ENCODE peak calls at places on chromosomes 16 and 17, in five cellular contexts. One of them, this sample, is unnamed.

GRCh38 chr17:1203111-1203966 is 23.6 kb upstream of the ABR start:
- DNase-seq in heart left ventricle: peak
- DNase-seq in thoracic aorta: no peak
- DNase-seq in heart right ventricle: peak
- DNase-seq in right lobe of liver: peak
- DNase-seq in this sample: no peak

GRCh38 chr17:17186051-17186450 is 20.1 kb downstream of the PLD6 start:
- DNase-seq in right lobe of liver: no peak
- DNase-seq in heart left ventricle: no peak
- DNase-seq in thoracic aorta: no peak
- DNase-seq in heart right ventricle: no peak
- DNase-seq in this sample: no peak

GRCh38 chr16:85569039-85569614 is 44.0 kb upstream of the GSE1 start:
- DNase-seq in heart left ventricle: no peak
- DNase-seq in thoracic aorta: no peak
- DNase-seq in heart right ventricle: no peak
- DNase-seq in right lobe of liver: no peak
- DNase-seq in this sample: no peak

GRCh38 chr16:55543470-55543869 is 23.0 kb upstream of the CAPNS2 start:
- DNase-seq in thoracic aorta: no peak
- DNase-seq in heart right ventricle: no peak
- DNase-seq in right lobe of liver: no peak
- DNase-seq in heart left ventricle: no peak
- DNase-seq in this sample: no peak

GRCh38 chr16:11152205-11152604 is 103.8 kb downstream of the SOCS1 start:
- DNase-seq in right lobe of liver: no peak
- DNase-seq in heart left ventricle: no peak
- DNase-seq in thoracic aorta: no peak
- DNase-seq in heart right ventricle: no peak
- DNase-seq in this sample: peak

GRCh38 chr16:85649411-85649977 is 36.4 kb downstream of the GSE1 start:
- DNase-seq in right lobe of liver: no peak
- DNase-seq in thoracic aorta: no peak
- DNase-seq in heart right ventricle: no peak
- DNase-seq in heart left ventricle: no peak
- DNase-seq in this sample: no peak

GRCh38 chr17:37791434-37791833 is 46.6 kb upstream of the HNF1B start:
- DNase-seq in heart left ventricle: no peak
- DNase-seq in right lobe of liver: no peak
- DNase-seq in heart right ventricle: no peak
- DNase-seq in thoracic aorta: no peak
- DNase-seq in this sample: no peak

GRCh38 chr16:80803341-80804060 is 897 bp downstream of the CDYL2 start:
- DNase-seq in right lobe of liver: peak
- DNase-seq in heart right ventricle: no peak
- DNase-seq in heart left ventricle: peak
- DNase-seq in thoracic aorta: no peak
- DNase-seq in this sample: no peak

GRCh38 chr16:25922438-25922837 is 230.7 kb downstream of the HS3ST4 start:
- DNase-seq in heart right ventricle: no peak
- DNase-seq in right lobe of liver: no peak
- DNase-seq in heart left ventricle: no peak
- DNase-seq in thoracic aorta: no peak
- DNase-seq in this sample: no peak

GRCh38 chr16:29821663-29822115 is 1.4 kb downstream of the MVP start:
- DNase-seq in right lobe of liver: no peak
- DNase-seq in heart left ventricle: peak
- DNase-seq in thoracic aorta: no peak
- DNase-seq in heart right ventricle: no peak
- DNase-seq in this sample: no peak

GRCh38 chr17:77409282-77410161 is 268.8 kb downstream of the SEC14L1 start:
- DNase-seq in right lobe of liver: no peak
- DNase-seq in heart left ventricle: peak
- DNase-seq in heart right ventricle: peak
- DNase-seq in thoracic aorta: peak
- DNase-seq in this sample: no peak

GRCh38 chr16:22847100-22847499 is 33.1 kb downstream of the HS3ST2 start:
- DNase-seq in thoracic aorta: no peak
- DNase-seq in heart left ventricle: no peak
- DNase-seq in heart right ventricle: no peak
- DNase-seq in right lobe of liver: no peak
- DNase-seq in this sample: no peak

GRCh38 chr17:14341866-14342265 is 41.0 kb downstream of the HS3ST3B1 start:
- DNase-seq in heart right ventricle: no peak
- DNase-seq in right lobe of liver: no peak
- DNase-seq in thoracic aorta: no peak
- DNase-seq in heart left ventricle: no peak
- DNase-seq in this sample: no peak

GRCh38 chr16:84502075-84502474 is 2.4 kb downstream of the MEAK7 start:
- DNase-seq in heart right ventricle: no peak
- DNase-seq in right lobe of liver: no peak
- DNase-seq in thoracic aorta: no peak
- DNase-seq in heart left ventricle: no peak
- DNase-seq in this sample: no peak

GRCh38 chr16:82133798-82134197 is 36.2 kb downstream of the MPHOSPH6 start:
- DNase-seq in heart left ventricle: no peak
- DNase-seq in thoracic aorta: no peak
- DNase-seq in right lobe of liver: no peak
- DNase-seq in heart right ventricle: no peak
- DNase-seq in this sample: no peak

GRCh38 chr17:2965621-2966275 is 97.7 kb downstream of the OR1D5 start:
- DNase-seq in thoracic aorta: no peak
- DNase-seq in right lobe of liver: no peak
- DNase-seq in heart right ventricle: no peak
- DNase-seq in heart left ventricle: no peak
- DNase-seq in this sample: no peak

GRCh38 chr17:7704601-7705268 is at the start of gene EFNB3:
- DNase-seq in right lobe of liver: no peak
- DNase-seq in heart left ventricle: no peak
- DNase-seq in thoracic aorta: no peak
- DNase-seq in heart right ventricle: no peak
- DNase-seq in this sample: no peak

GRCh38 chr17:7705269-7706255 is 560 bp downstream of the EFNB3 start:
- DNase-seq in right lobe of liver: no peak
- DNase-seq in thoracic aorta: no peak
- DNase-seq in heart right ventricle: no peak
- DNase-seq in heart left ventricle: no peak
- DNase-seq in this sample: no peak

GRCh38 chr17:7701681-7702080 is 3.3 kb upstream of the EFNB3 start:
- DNase-seq in right lobe of liver: no peak
- DNase-seq in heart right ventricle: no peak
- DNase-seq in thoracic aorta: no peak
- DNase-seq in heart left ventricle: no peak
- DNase-seq in this sample: no peak

GRCh38 chr17:7702776-7703175 is 2.2 kb upstream of the EFNB3 start:
- DNase-seq in thoracic aorta: no peak
- DNase-seq in right lobe of liver: no peak
- DNase-seq in heart right ventricle: no peak
- DNase-seq in heart left ventricle: no peak
- DNase-seq in this sample: no peak

DNA sequence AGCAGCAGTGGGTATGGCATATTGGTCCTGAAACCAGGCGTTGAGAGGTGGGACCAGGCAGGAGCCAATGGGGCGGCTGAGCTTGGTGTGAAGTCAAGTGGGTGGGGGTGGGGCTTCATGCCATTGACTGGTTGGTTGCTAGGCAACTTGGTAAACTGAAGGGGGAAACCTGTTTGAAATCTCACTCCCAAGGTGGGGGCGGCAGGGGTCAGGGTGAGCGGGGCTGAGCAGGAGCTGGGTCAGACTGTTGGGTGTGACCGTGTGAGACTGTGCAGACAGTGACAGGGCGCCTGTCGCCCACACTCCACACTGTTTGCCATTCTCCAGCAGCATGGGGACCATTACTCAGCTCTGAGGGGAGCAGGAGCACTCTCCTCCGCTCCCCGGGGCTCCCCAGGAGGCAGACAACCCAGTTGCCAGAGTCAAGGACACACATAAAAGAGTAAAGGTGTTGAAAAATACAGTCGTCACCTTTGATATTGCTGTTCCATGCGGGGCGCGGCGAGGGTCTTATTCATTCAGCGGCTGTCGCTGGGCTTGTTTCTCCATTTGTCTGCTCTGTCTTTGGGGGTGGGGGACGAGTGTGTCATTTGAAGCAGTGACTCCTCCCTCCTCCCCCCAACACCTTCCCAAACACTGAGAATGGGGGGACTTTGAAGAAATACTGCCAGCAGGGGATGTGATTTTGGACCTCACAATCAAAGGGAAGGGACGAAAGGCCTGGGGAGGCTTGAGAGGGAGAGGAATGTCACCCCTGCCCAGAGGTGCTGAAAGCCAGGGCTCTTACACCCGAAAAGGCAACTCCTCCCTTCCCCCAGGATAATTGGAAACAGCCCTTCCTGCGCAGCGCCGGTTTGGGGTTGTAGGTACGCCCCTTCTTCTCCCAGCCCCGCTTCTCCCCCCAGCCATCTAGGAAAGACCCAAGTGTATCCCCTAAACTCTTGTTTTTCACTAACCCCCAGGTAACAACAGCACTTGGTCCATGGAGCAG is 1.1 kb upstream of the EFNB3 start:
- DNase-seq in heart right ventricle: no peak
- DNase-seq in thoracic aorta: no peak
- DNase-seq in heart left ventricle: no peak
- DNase-seq in right lobe of liver: no peak
- DNase-seq in this sample: no peak
- H3K27ac ChIP-seq in heart right ventricle: no peak
- H3K27ac ChIP-seq in thoracic aorta: no peak
- H3K27ac ChIP-seq in heart left ventricle: no peak
- H3K27ac ChIP-seq in right lobe of liver: no peak
- H3K27ac ChIP-seq in this sample: no peak

GRCh38 chr17:61325382-61326073 is 74.1 kb upstream of the TBX2 start:
- DNase-seq in thoracic aorta: no peak
- DNase-seq in right lobe of liver: no peak
- DNase-seq in heart left ventricle: no peak
- DNase-seq in heart right ventricle: no peak
- DNase-seq in this sample: no peak
- H3K27ac ChIP-seq in thoracic aorta: no peak
- H3K27ac ChIP-seq in right lobe of liver: no peak
- H3K27ac ChIP-seq in heart left ventricle: peak
- H3K27ac ChIP-seq in heart right ventricle: no peak
- H3K27ac ChIP-seq in this sample: no peak

GRCh38 chr17:48721009-48721402 is 1.3 kb downstream of the PRAC1 start:
- DNase-seq in heart left ventricle: no peak
- DNase-seq in heart right ventricle: no peak
- DNase-seq in thoracic aorta: no peak
- DNase-seq in right lobe of liver: no peak
- DNase-seq in this sample: no peak
- H3K27ac ChIP-seq in heart left ventricle: no peak
- H3K27ac ChIP-seq in heart right ventricle: no peak
- H3K27ac ChIP-seq in thoracic aorta: no peak
- H3K27ac ChIP-seq in right lobe of liver: no peak
- H3K27ac ChIP-seq in this sample: no peak

DNA sequence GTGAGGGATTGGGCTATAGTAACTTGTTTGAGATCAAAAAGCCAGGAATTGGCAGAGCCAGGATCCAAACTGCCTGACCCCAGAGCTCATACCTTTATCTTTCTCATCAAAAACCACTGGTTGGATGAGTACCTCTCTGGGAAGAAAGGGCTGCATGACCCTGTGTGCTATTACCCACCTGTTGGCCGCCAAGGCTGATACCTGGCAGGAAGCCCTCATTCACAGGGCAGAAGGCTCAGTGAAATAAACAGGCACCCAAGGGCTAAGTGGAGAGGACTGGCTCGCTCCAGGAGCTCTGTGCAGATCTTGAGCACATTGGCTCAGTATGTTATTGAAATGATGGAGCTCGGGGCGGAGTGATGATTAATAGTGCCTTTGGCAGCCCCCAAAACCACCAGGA is 197.5 kb downstream of the MSI2 start:
- DNase-seq in right lobe of liver: no peak
- DNase-seq in heart right ventricle: no peak
- DNase-seq in heart left ventricle: no peak
- DNase-seq in thoracic aorta: no peak
- DNase-seq in this sample: no peak
- H3K27ac ChIP-seq in right lobe of liver: no peak
- H3K27ac ChIP-seq in heart right ventricle: no peak
- H3K27ac ChIP-seq in heart left ventricle: no peak
- H3K27ac ChIP-seq in thoracic aorta: no peak
- H3K27ac ChIP-seq in this sample: no peak

DNA sequence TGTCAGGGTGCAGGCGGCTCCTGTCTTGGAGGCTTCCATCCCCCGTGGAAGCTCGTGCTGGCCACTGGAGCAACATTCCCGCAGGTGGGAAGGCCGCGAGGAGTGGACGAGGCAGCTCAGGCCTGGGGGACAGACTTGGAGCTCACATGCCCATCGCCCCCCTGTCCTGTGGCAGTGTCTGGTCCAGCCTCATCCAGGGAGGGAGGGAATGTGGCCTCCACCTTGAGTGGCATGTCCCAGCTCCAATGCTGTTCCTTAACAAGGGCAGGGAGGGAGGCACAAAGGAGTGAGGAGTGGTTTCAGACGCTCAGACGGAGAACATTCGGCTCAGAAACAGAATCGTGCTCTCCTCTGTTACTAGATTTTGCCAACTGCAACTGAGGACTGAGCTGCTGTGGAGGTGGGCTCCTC is 159.4 kb upstream of the CHMP6 start:
- DNase-seq in right lobe of liver: peak
- DNase-seq in heart left ventricle: peak
- DNase-seq in heart right ventricle: peak
- DNase-seq in thoracic aorta: no peak
- DNase-seq in this sample: peak
- H3K27ac ChIP-seq in right lobe of liver: peak
- H3K27ac ChIP-seq in heart left ventricle: peak
- H3K27ac ChIP-seq in heart right ventricle: peak
- H3K27ac ChIP-seq in thoracic aorta: peak
- H3K27ac ChIP-seq in this sample: peak

GRCh38 chr17:78923660-78924453 is 1.3 kb downstream of the TIMP2 start:
- DNase-seq in heart left ventricle: peak
- DNase-seq in thoracic aorta: no peak
- DNase-seq in right lobe of liver: peak
- DNase-seq in heart right ventricle: peak
- DNase-seq in this sample: no peak

GRCh38 chr17:78925662-78926555 is 722 bp upstream of the TIMP2 start:
- DNase-seq in heart right ventricle: peak
- DNase-seq in heart left ventricle: peak
- DNase-seq in thoracic aorta: peak
- DNase-seq in right lobe of liver: peak
- DNase-seq in this sample: peak

GRCh38 chr17:78924481-78925151 is 571 bp downstream of the TIMP2 start:
- DNase-seq in thoracic aorta: no peak
- DNase-seq in heart right ventricle: peak
- DNase-seq in heart left ventricle: peak
- DNase-seq in right lobe of liver: no peak
- DNase-seq in this sample: no peak

GRCh38 chr17:78922876-78923498 is 2.2 kb downstream of the TIMP2 start:
- DNase-seq in heart left ventricle: no peak
- DNase-seq in thoracic aorta: no peak
- DNase-seq in right lobe of liver: no peak
- DNase-seq in heart right ventricle: no peak
- DNase-seq in this sample: no peak

DNA sequence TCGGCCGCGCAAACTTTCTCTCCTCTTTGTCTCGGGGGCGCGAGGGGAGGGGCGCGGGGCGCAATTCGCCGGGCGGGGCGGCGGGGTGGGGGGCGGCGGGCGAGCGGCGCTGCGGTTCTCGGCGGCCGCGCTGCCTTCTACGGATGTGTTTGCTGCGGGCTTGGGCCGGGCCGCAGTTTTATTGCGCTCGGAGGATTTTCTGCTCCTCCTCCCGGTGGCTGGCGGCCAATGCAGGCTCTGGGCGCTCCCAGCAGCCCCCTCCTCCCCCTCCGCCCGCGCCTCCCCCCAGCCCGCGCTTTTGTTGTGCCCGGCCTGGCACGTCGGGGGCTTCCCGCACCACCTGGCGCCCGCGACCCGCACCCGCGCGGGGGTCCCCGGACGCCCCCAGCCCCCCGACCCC is at the start of gene TIMP2:
- DNase-seq in heart right ventricle: peak
- DNase-seq in thoracic aorta: peak
- DNase-seq in right lobe of liver: peak
- DNase-seq in heart left ventricle: peak
- DNase-seq in this sample: peak
- H3K27ac ChIP-seq in heart right ventricle: peak
- H3K27ac ChIP-seq in thoracic aorta: peak
- H3K27ac ChIP-seq in right lobe of liver: peak
- H3K27ac ChIP-seq in heart left ventricle: peak
- H3K27ac ChIP-seq in this sample: peak

This sample was measured in substantia nigra.